ENCODE peak calls at places on chromosomes 16 and 17, in seven cellular contexts. N is CD8-positive, alpha-beta memory T cell; D is CD8-positive, alpha-beta T cell; J is esophagus squamous epithelium; B is adrenal gland; T is iPS DF 6.9; O is left ventricle myocardium inferior. I is an unnamed sample.
A peak's percentile ranks its signal among the peaks of the same experiment; 100 is the strongest.

GRCh38 chr17:38451840-38452529 is 23.7 kb downstream of the ARHGAP23 start:
- DNase-seq in N (no peak), D (no peak), J (no peak), B (no peak), T (peak; percentile 91), O (no peak), I (no peak)

GRCh38 chr17:7213895-7214299 is 5.7 kb downstream of the DLG4 start:
- DNase-seq in N (no peak), D (no peak), J (no peak), B (peak; percentile 94), T (peak; percentile 98), O (peak; percentile 52), I (peak; percentile 91)

GRCh38 chr16:80300876-80301275 is 239.9 kb upstream of the DYNLRB2 start:
- DNase-seq in N (no peak), D (no peak), J (no peak), B (no peak), T (no peak), O (no peak), I (no peak)

GRCh38 chr17:39517224-39517623 is 55.9 kb downstream of the CDK12 start:
- DNase-seq in N (no peak), D (no peak), J (no peak), B (no peak), T (no peak), O (no peak), I (no peak)

GRCh38 chr17:74408262-74408661 is 23.6 kb upstream of the GPRC5C start:
- DNase-seq in N (no peak), D (no peak), J (no peak), B (no peak), T (no peak), O (no peak), I (no peak)

GRCh38 chr17:37485938-37486570 is 3.6 kb upstream of the DUSP14 start:
- DNase-seq in N (no peak), D (no peak), J (no peak), B (no peak), T (no peak), O (no peak), I (no peak)

GRCh38 chr16:86213427-86214205 is 296.7 kb upstream of the FOXF1 start:
- DNase-seq in N (no peak), D (no peak), J (no peak), B (no peak), T (no peak), O (no peak), I (no peak)

GRCh38 chr17:72187544-72187943 is 66.7 kb downstream of the SOX9 start:
- DNase-seq in N (no peak), D (no peak), J (no peak), B (peak; percentile 57), T (no peak), O (peak; percentile 76), I (no peak)

GRCh38 chr17:66830451-66830850 is 4.5 kb upstream of the CACNG5 start:
- DNase-seq in N (no peak), D (no peak), J (no peak), B (no peak), T (no peak), O (no peak), I (no peak)

GRCh38 chr17:41863074-41863843 is 2.0 kb downstream of the KLHL11 start:
- DNase-seq in N (no peak), D (no peak), J (no peak), B (no peak), T (no peak), O (no peak), I (peak; percentile 43)

GRCh38 chr16:26531290-26531730 is 535.4 kb upstream of the C16orf82 start:
- DNase-seq in N (no peak), D (no peak), J (no peak), B (no peak), T (no peak), O (no peak), I (no peak)

GRCh38 chr16:57623251-57624043 is 5.0 kb upstream of the ADGRG1 start:
- DNase-seq in N (no peak), D (no peak), J (no peak), B (peak; percentile 85), T (no peak), O (no peak), I (no peak)

GRCh38 chr16:7268182-7268581 is 64.5 kb upstream of the RBFOX1 start:
- DNase-seq in N (no peak), D (no peak), J (no peak), B (peak; percentile 52), T (peak; percentile 4), O (no peak), I (no peak)

GRCh38 chr16:84897911-84898377 is 78.2 kb downstream of the CRISPLD2 start:
- DNase-seq in N (no peak), D (no peak), J (no peak), B (peak; percentile 70), T (no peak), O (no peak), I (no peak)

GRCh38 chr16:27335349-27336052 is 21.7 kb downstream of the IL4R start:
- DNase-seq in N (peak; percentile 3), D (no peak), J (no peak), B (no peak), T (no peak), O (no peak), I (no peak)

GRCh38 chr16:30984669-30985400 is at the start of gene HSD3B7:
- DNase-seq in N (peak; percentile 84), D (peak; percentile 90), J (peak; percentile 24), B (peak; percentile 94), T (peak; percentile 79), O (peak; percentile 88), I (peak; percentile 76)

GRCh38 chr17:235831-236640 is 54.6 kb upstream of the DOC2B start:
- DNase-seq in N (peak; percentile 36), D (no peak), J (no peak), B (no peak), T (no peak), O (peak; percentile 7), I (no peak)

GRCh38 chr16:10741844-10742243 is 1.8 kb upstream of the NUBP1 start:
- DNase-seq in N (no peak), D (no peak), J (no peak), B (peak; percentile 80), T (no peak), O (peak; percentile 76), I (no peak)

GRCh38 chr16:72677662-72678447 is 370.1 kb downstream of the ZFHX3 start:
- DNase-seq in N (no peak), D (no peak), J (no peak), B (no peak), T (no peak), O (no peak), I (no peak)
- H3K4me1 ChIP-seq in N (no peaks in the 10 kb centered on the region), D (no peaks in the 10 kb centered on the region), J (no peaks in the 10 kb centered on the region), B (no peaks in the 10 kb centered on the region), T (no peaks in the 10 kb centered on the region), O (no peaks in the 10 kb centered on the region), I (no peaks in the 10 kb centered on the region)

GRCh38 chr16:20302389-20302788 is 24.9 kb downstream of the GP2 start:
- DNase-seq in N (no peak), D (no peak), J (no peak), B (no peak), T (no peak), O (no peak), I (no peak)
- H3K36me3 ChIP-seq in N (no peaks in the 10 kb centered on the region), D (no peaks in the 10 kb centered on the region), J (no peaks in the 10 kb centered on the region), B (no peaks in the 10 kb centered on the region), T (no peaks in the 10 kb centered on the region), O (no peaks in the 10 kb centered on the region), I (no peaks in the 10 kb centered on the region)

DNA sequence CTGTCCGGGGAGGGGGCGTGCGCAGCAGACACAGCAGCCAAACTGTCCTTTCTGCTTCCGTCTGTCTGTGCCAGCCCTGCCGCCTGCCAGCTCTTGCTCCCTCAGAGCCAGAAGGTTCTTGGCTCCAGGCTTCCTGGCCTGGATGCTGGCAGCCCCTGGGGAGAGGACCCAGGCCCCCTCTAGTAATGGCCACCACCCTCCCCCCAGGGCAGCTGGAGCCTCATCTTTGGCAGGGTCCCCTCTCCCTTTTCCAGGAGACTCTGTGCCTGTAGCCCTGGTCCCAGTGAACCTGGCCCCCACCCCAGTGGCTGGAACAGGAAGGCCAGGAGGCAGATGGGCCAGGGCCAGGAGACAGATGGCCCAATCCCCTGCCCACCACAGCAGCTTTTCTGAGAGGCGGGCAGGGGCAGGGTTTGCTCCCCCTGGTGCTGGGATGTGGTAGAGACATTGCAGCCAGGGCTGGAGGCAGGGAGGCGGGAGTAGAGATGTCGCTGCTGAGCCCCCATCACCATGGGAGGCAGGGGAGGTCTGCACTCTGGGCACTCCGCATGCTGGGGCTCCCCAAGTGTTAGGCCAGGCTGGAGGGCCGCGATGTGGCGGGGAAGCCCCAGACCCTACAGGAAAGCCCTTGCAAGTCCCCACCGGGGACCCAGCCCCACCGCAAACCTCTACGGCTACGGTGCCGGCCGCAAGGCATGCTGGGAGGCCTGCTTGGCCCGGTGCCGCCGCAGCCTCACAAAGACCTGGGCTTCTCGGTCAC is 16.7 kb downstream of the UNC13D start:
- DNase-seq in N (peak; percentile 83), D (peak; percentile 85), J (no peak), B (peak; percentile 88), T (peak; percentile 48), O (peak; percentile 76), I (peak; percentile 80)
- H3K4me3 ChIP-seq in N (peak overlapping the region; percentile 26), D (peak overlapping the region; percentile 39), J (peak overlapping the region; percentile 23), B (no peak overlapping the region), T (no peak overlapping the region), O (peak overlapping the region; percentile 61), I (no peak overlapping the region)

GRCh38 chr17:56914641-56915263 is 903 bp upstream of the TRIM25 start:
- DNase-seq in N (no peak), D (no peak), J (no peak), B (no peak), T (no peak), O (no peak), I (no peak)
- H3K4me1 ChIP-seq in N (peaks cover 37% of the 10 kb centered on the region), D (peaks cover 22% of the 10 kb centered on the region), J (peaks cover 34% of the 10 kb centered on the region), B (peaks cover 50% of the 10 kb centered on the region), T (no peaks in the 10 kb centered on the region), O (peaks cover 64% of the 10 kb centered on the region), I (peaks cover 36% of the 10 kb centered on the region)

DNA sequence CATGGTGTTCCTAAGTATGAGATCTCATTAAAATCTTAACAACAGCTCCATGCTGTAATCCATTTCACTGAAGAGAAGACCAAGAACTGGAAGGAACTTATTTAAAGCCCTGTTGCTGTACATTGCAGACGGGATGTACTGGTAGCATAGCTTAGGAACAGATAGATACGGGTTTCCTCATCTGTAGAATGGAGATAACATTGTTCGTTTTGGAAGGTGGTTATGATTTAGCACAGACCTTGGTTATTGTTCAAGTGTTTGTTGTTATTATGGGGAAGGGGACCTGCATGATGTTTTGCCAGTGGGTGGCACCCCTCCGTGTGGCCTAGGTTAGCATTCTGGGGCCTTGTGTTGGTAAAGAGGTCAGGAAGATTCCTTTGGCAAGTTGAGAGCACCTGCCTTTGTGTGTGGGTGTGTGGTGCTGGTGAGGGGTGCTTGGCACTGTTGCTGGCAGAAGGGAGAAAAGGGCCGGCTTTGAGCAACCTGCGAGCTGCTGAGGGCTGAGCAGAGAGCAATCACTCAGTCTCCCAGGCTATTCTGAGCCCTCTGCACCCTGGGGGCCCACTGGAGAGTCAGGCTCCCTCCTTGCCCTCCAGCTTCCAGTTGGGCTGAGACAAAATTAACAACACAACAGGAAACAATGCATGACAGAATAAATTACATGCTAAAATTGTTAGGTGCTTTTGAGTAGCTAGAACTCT is 2.3 kb downstream of the TAOK2 start:
- DNase-seq in N (no peak), D (no peak), J (no peak), B (no peak), T (no peak), O (no peak), I (no peak)
- H3K36me3 ChIP-seq in N (peaks cover 25% of the 10 kb centered on the region), D (peaks cover 15% of the 10 kb centered on the region), J (peaks cover 28% of the 10 kb centered on the region), B (no peaks in the 10 kb centered on the region), T (peaks cover 14% of the 10 kb centered on the region), O (peaks cover 38% of the 10 kb centered on the region), I (peaks cover 39% of the 10 kb centered on the region)

I was measured in CD4-positive, alpha-beta memory T cell.